ENCODE peak calls at places on chromosomes 6 and 20, in seven cellular contexts. One of them, this sample, is unnamed.

GRCh38 chr6:146914563-146915483 is 289.4 kb upstream of the STXBP5 start:
- DNase-seq in coronary artery: peak
- DNase-seq in uterus: peak
- DNase-seq in left ventricle myocardium inferior: no peak
- DNase-seq in astrocyte of the cerebellum: peak
- DNase-seq in GM12865: no peak
- DNase-seq in spleen: no peak
- DNase-seq in this sample: peak

GRCh38 chr20:35055445-35056276 is 36.9 kb downstream of the TRPC4AP start:
- DNase-seq in uterus: peak
- DNase-seq in astrocyte of the cerebellum: peak
- DNase-seq in coronary artery: no peak
- DNase-seq in spleen: no peak
- DNase-seq in GM12865: peak
- DNase-seq in left ventricle myocardium inferior: no peak
- DNase-seq in this sample: no peak

GRCh38 chr6:159692303-159693127 is 526 bp downstream of the SOD2 start:
- DNase-seq in uterus: peak
- DNase-seq in astrocyte of the cerebellum: no peak
- DNase-seq in GM12865: peak
- DNase-seq in left ventricle myocardium inferior: peak
- DNase-seq in spleen: peak
- DNase-seq in coronary artery: peak
- DNase-seq in this sample: no peak

GRCh38 chr6:138382498-138383265 is 5.0 kb downstream of the SMIM28 start:
- DNase-seq in GM12865: no peak
- DNase-seq in left ventricle myocardium inferior: no peak
- DNase-seq in coronary artery: no peak
- DNase-seq in spleen: no peak
- DNase-seq in uterus: no peak
- DNase-seq in astrocyte of the cerebellum: no peak
- DNase-seq in this sample: no peak

GRCh38 chr20:44979090-44979621 is 12.8 kb downstream of the STK4 start:
- DNase-seq in GM12865: peak
- DNase-seq in left ventricle myocardium inferior: no peak
- DNase-seq in astrocyte of the cerebellum: no peak
- DNase-seq in coronary artery: no peak
- DNase-seq in uterus: no peak
- DNase-seq in spleen: no peak
- DNase-seq in this sample: no peak

GRCh38 chr6:167227984-167228383 is 63.1 kb upstream of the UNC93A start:
- DNase-seq in GM12865: no peak
- DNase-seq in spleen: no peak
- DNase-seq in coronary artery: no peak
- DNase-seq in astrocyte of the cerebellum: no peak
- DNase-seq in left ventricle myocardium inferior: no peak
- DNase-seq in uterus: no peak
- DNase-seq in this sample: no peak

GRCh38 chr6:2751871-2752270 is 1.1 kb upstream of the MYLK4 start:
- DNase-seq in coronary artery: no peak
- DNase-seq in left ventricle myocardium inferior: no peak
- DNase-seq in spleen: no peak
- DNase-seq in uterus: no peak
- DNase-seq in astrocyte of the cerebellum: no peak
- DNase-seq in GM12865: no peak
- DNase-seq in this sample: no peak

GRCh38 chr6:37137881-37138568 is 31.9 kb upstream of the PIM1 start:
- DNase-seq in coronary artery: no peak
- DNase-seq in GM12865: no peak
- DNase-seq in astrocyte of the cerebellum: peak
- DNase-seq in left ventricle myocardium inferior: no peak
- DNase-seq in spleen: no peak
- DNase-seq in uterus: peak
- DNase-seq in this sample: no peak

GRCh38 chr20:43409041-43409913 is 48.4 kb upstream of the SRSF6 start:
- DNase-seq in astrocyte of the cerebellum: peak
- DNase-seq in spleen: no peak
- DNase-seq in coronary artery: no peak
- DNase-seq in left ventricle myocardium inferior: no peak
- DNase-seq in GM12865: peak
- DNase-seq in uterus: no peak
- DNase-seq in this sample: no peak

GRCh38 chr20:43363506-43363905 is 94.2 kb upstream of the SRSF6 start:
- DNase-seq in coronary artery: no peak
- DNase-seq in left ventricle myocardium inferior: no peak
- DNase-seq in spleen: no peak
- DNase-seq in uterus: no peak
- DNase-seq in astrocyte of the cerebellum: no peak
- DNase-seq in GM12865: no peak
- DNase-seq in this sample: no peak

GRCh38 chr20:44109951-44110361 is 77.0 kb downstream of the JPH2 start:
- DNase-seq in astrocyte of the cerebellum: no peak
- DNase-seq in coronary artery: peak
- DNase-seq in left ventricle myocardium inferior: no peak
- DNase-seq in uterus: no peak
- DNase-seq in GM12865: no peak
- DNase-seq in spleen: no peak
- DNase-seq in this sample: no peak

GRCh38 chr6:88208736-88209135 is 42.6 kb upstream of the CNR1 start:
- DNase-seq in coronary artery: no peak
- DNase-seq in astrocyte of the cerebellum: no peak
- DNase-seq in spleen: no peak
- DNase-seq in left ventricle myocardium inferior: no peak
- DNase-seq in GM12865: no peak
- DNase-seq in uterus: no peak
- DNase-seq in this sample: no peak

GRCh38 chr6:128511518-128511917 is 8.9 kb downstream of the PTPRK start:
- DNase-seq in left ventricle myocardium inferior: no peak
- DNase-seq in spleen: no peak
- DNase-seq in uterus: no peak
- DNase-seq in coronary artery: no peak
- DNase-seq in GM12865: no peak
- DNase-seq in astrocyte of the cerebellum: no peak
- DNase-seq in this sample: no peak

GRCh38 chr6:119655124-119655523 is 305.6 kb upstream of the MAN1A1 start:
- DNase-seq in left ventricle myocardium inferior: no peak
- DNase-seq in astrocyte of the cerebellum: no peak
- DNase-seq in spleen: no peak
- DNase-seq in coronary artery: no peak
- DNase-seq in GM12865: no peak
- DNase-seq in uterus: no peak
- DNase-seq in this sample: no peak

GRCh38 chr20:61236677-61237076 is 15.4 kb upstream of the CDH4 start:
- DNase-seq in astrocyte of the cerebellum: no peak
- DNase-seq in coronary artery: no peak
- DNase-seq in GM12865: no peak
- DNase-seq in uterus: no peak
- DNase-seq in left ventricle myocardium inferior: no peak
- DNase-seq in spleen: no peak
- DNase-seq in this sample: no peak

GRCh38 chr6:71254323-71254722 is 34.3 kb upstream of the OGFRL1 start:
- DNase-seq in coronary artery: no peak
- DNase-seq in GM12865: no peak
- DNase-seq in left ventricle myocardium inferior: no peak
- DNase-seq in uterus: no peak
- DNase-seq in astrocyte of the cerebellum: no peak
- DNase-seq in spleen: no peak
- DNase-seq in this sample: no peak

GRCh38 chr6:141313986-141314385 is 818.7 kb upstream of the GJE1 start:
- DNase-seq in spleen: no peak
- DNase-seq in left ventricle myocardium inferior: no peak
- DNase-seq in astrocyte of the cerebellum: no peak
- DNase-seq in uterus: no peak
- DNase-seq in GM12865: no peak
- DNase-seq in coronary artery: no peak
- DNase-seq in this sample: no peak

GRCh38 chr6:159578629-159579028 is 114.4 kb downstream of the SOD2 start:
- DNase-seq in uterus: no peak
- DNase-seq in coronary artery: no peak
- DNase-seq in GM12865: no peak
- DNase-seq in spleen: no peak
- DNase-seq in astrocyte of the cerebellum: no peak
- DNase-seq in left ventricle myocardium inferior: no peak
- DNase-seq in this sample: no peak

GRCh38 chr20:24761220-24762065 is 187.6 kb upstream of the CST7 start:
- DNase-seq in uterus: no peak
- DNase-seq in coronary artery: peak
- DNase-seq in spleen: peak
- DNase-seq in astrocyte of the cerebellum: no peak
- DNase-seq in GM12865: no peak
- DNase-seq in left ventricle myocardium inferior: no peak
- DNase-seq in this sample: no peak

GRCh38 chr6:13813621-13814175 is 659 bp downstream of the MCUR1 start:
- DNase-seq in GM12865: no peak
- DNase-seq in left ventricle myocardium inferior: peak
- DNase-seq in coronary artery: peak
- DNase-seq in spleen: no peak
- DNase-seq in uterus: peak
- DNase-seq in astrocyte of the cerebellum: no peak
- DNase-seq in this sample: peak

GRCh38 chr20:60206259-60206658 is 248.0 kb downstream of the CDH26 start:
- DNase-seq in spleen: no peak
- DNase-seq in coronary artery: no peak
- DNase-seq in astrocyte of the cerebellum: peak
- DNase-seq in left ventricle myocardium inferior: no peak
- DNase-seq in GM12865: no peak
- DNase-seq in uterus: no peak
- DNase-seq in this sample: no peak
- TF ChIP-seq CTCF in spleen: no peak
- TF ChIP-seq CTCF in coronary artery: no peak
- TF ChIP-seq CTCF in astrocyte of the cerebellum: peak
- TF ChIP-seq CTCF in left ventricle myocardium inferior: peak
- TF ChIP-seq CTCF in GM12865: no peak
- TF ChIP-seq CTCF in uterus: no peak
- TF ChIP-seq CTCF in this sample: peak

GRCh38 chr20:59043698-59044097 is 1.1 kb upstream of the PRELID3B start:
- DNase-seq in left ventricle myocardium inferior: no peak
- DNase-seq in astrocyte of the cerebellum: no peak
- DNase-seq in coronary artery: no peak
- DNase-seq in uterus: no peak
- DNase-seq in GM12865: peak
- DNase-seq in spleen: no peak
- DNase-seq in this sample: no peak

GRCh38 chr20:59044295-59044694 is 1.7 kb upstream of the PRELID3B start:
- DNase-seq in left ventricle myocardium inferior: no peak
- DNase-seq in spleen: no peak
- DNase-seq in astrocyte of the cerebellum: no peak
- DNase-seq in GM12865: no peak
- DNase-seq in coronary artery: no peak
- DNase-seq in uterus: no peak
- DNase-seq in this sample: no peak

GRCh38 chr20:59044796-59045195 is 2.2 kb upstream of the PRELID3B start:
- DNase-seq in coronary artery: no peak
- DNase-seq in uterus: no peak
- DNase-seq in astrocyte of the cerebellum: no peak
- DNase-seq in spleen: no peak
- DNase-seq in left ventricle myocardium inferior: no peak
- DNase-seq in GM12865: no peak
- DNase-seq in this sample: no peak

GRCh38 chr20:59042151-59042795 is at the start of gene PRELID3B:
- DNase-seq in uterus: no peak
- DNase-seq in left ventricle myocardium inferior: peak
- DNase-seq in GM12865: peak
- DNase-seq in astrocyte of the cerebellum: no peak
- DNase-seq in spleen: no peak
- DNase-seq in coronary artery: no peak
- DNase-seq in this sample: no peak

DNA sequence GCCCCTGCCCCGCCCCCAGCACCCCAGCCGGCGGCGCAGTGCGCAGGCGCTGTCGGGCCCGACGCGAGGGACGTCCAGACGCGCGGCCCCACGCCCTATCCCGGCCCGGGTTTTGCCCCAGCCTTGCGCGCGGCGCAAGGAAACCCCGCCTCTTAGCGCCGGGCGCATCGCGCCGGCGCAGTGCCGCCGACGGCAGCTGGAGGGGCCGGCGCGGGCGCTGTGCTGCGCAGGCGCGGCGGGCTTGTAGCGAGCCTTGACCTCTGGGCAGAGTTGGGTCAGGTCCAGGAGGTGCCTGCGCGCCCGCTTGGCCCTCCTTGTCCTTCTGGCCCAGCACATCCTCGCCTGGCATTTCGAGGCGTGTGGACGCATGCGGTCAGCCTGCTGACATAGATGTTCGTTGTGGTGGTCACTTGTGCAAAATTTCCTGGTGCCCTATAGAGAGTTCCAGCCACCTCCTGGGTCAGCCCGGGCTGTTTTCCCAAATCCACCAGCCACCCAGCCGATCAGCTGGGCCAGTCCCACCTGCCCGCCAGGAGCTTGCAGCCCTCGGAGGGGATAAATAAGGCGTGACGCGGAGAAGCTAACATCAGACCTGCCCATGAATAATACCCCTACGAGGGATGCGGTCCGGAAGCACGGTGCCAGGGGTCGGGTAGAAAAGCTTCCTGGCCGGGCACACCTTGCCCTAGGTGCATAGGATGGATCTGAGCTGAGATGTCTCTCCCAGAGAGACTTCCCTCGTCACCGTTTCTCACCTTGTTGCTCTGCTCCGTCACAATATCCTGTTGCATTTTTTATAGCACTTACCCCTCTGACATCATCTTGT is 423 bp upstream of the PRELID3B start:
- DNase-seq in astrocyte of the cerebellum: no peak
- DNase-seq in left ventricle myocardium inferior: peak
- DNase-seq in coronary artery: peak
- DNase-seq in uterus: peak
- DNase-seq in GM12865: peak
- DNase-seq in spleen: peak
- DNase-seq in this sample: peak
- TF ChIP-seq CTCF in astrocyte of the cerebellum: no peak
- TF ChIP-seq CTCF in left ventricle myocardium inferior: peak
- TF ChIP-seq CTCF in coronary artery: no peak
- TF ChIP-seq CTCF in uterus: no peak
- TF ChIP-seq CTCF in GM12865: no peak
- TF ChIP-seq CTCF in spleen: no peak
- TF ChIP-seq CTCF in this sample: no peak

GRCh38 chr6:33672808-33673207 is 38.7 kb downstream of the UQCC2 start:
- DNase-seq in spleen: no peak
- DNase-seq in uterus: peak
- DNase-seq in left ventricle myocardium inferior: peak
- DNase-seq in coronary artery: peak
- DNase-seq in GM12865: peak
- DNase-seq in astrocyte of the cerebellum: peak
- DNase-seq in this sample: peak
- TF ChIP-seq CTCF in spleen: no peak
- TF ChIP-seq CTCF in uterus: peak
- TF ChIP-seq CTCF in left ventricle myocardium inferior: peak
- TF ChIP-seq CTCF in coronary artery: no peak
- TF ChIP-seq CTCF in GM12865: peak
- TF ChIP-seq CTCF in astrocyte of the cerebellum: peak
- TF ChIP-seq CTCF in this sample: peak

GRCh38 chr20:58352454-58352853 is 36.6 kb upstream of the VAPB start:
- DNase-seq in GM12865: no peak
- DNase-seq in uterus: no peak
- DNase-seq in astrocyte of the cerebellum: no peak
- DNase-seq in coronary artery: no peak
- DNase-seq in left ventricle myocardium inferior: no peak
- DNase-seq in spleen: no peak
- DNase-seq in this sample: no peak

GRCh38 chr20:58344741-58345140 is 35.2 kb downstream of the RAB22A start:
- DNase-seq in GM12865: no peak
- DNase-seq in astrocyte of the cerebellum: no peak
- DNase-seq in left ventricle myocardium inferior: no peak
- DNase-seq in spleen: no peak
- DNase-seq in uterus: no peak
- DNase-seq in coronary artery: no peak
- DNase-seq in this sample: no peak

GRCh38 chr20:58349586-58349985 is 39.4 kb upstream of the VAPB start:
- DNase-seq in astrocyte of the cerebellum: peak
- DNase-seq in GM12865: peak
- DNase-seq in left ventricle myocardium inferior: no peak
- DNase-seq in coronary artery: no peak
- DNase-seq in spleen: no peak
- DNase-seq in uterus: no peak
- DNase-seq in this sample: no peak
- TF ChIP-seq CTCF in astrocyte of the cerebellum: no peak
- TF ChIP-seq CTCF in GM12865: no peak
- TF ChIP-seq CTCF in left ventricle myocardium inferior: no peak
- TF ChIP-seq CTCF in coronary artery: no peak
- TF ChIP-seq CTCF in spleen: no peak
- TF ChIP-seq CTCF in uterus: no peak
- TF ChIP-seq CTCF in this sample: no peak

This sample was measured in AG09319.